ENCODE peak calls at places on chromosomes 5 and 9, in seven cellular contexts. S is small intestine; L is stimulated activated naive CD8-positive, alpha-beta T cell treated with anti-CD3 and anti-CD28 coated beads, Interleukin-15, Interleukin-2, amounts not matched to agents 100 U/mL and 50 U/mL, for 24 hours; Q is activated T-helper 1 cell treated with anti-CD3 and anti-CD28 coated beads, Interleukin-2, amount 50 U/mL, for 16 hours; P is stimulated activated CD4-positive, alpha-beta T cell treated with anti-CD3 and anti-CD28 coated beads, Interleukin-1b, Interleukin-23, amount 100 ng/mL, for 24 hours; G is B cell; R is stimulated activated CD8-positive, alpha-beta memory T cell treated with anti-CD3 and anti-CD28 coated beads, Interleukin-15, amount 100 ng/mL, for 4 hours. C is an unnamed sample.

GRCh38 chr5:140039561-140039960 is 3.5 kb downstream of the NRG2 start:
- DNase-seq in S (no peak), L (no peak), Q (no peak), P (no peak), G (no peak), R (no peak), C (no peak)

GRCh38 chr9:16426716-16427115 is 443.8 kb downstream of the BNC2 start:
- DNase-seq in S (no peak), L (no peak), Q (no peak), P (no peak), G (no peak), R (no peak), C (no peak)

GRCh38 chr9:89596937-89597555 is 7.8 kb upstream of the GADD45G start:
- DNase-seq in S (no peak), L (no peak), Q (no peak), P (no peak), G (no peak), R (no peak), C (no peak)

GRCh38 chr9:76166436-76166959 is 227.7 kb downstream of the RFK start:
- DNase-seq in S (no peak), L (no peak), Q (no peak), P (no peak), G (no peak), R (no peak), C (no peak)

GRCh38 chr5:121325930-121326329 is 525.8 kb upstream of the FTMT start:
- DNase-seq in S (no peak), L (no peak), Q (no peak), P (no peak), G (no peak), R (no peak), C (no peak)

GRCh38 chr9:3023449-3023848 is 179.6 kb upstream of the PUM3 start:
- DNase-seq in S (no peak), L (no peak), Q (no peak), P (no peak), G (no peak), R (no peak), C (no peak)

GRCh38 chr5:64534033-64534432 is 28.2 kb downstream of the RGS7BP start:
- DNase-seq in S (no peak), L (no peak), Q (no peak), P (no peak), G (no peak), R (no peak), C (no peak)

GRCh38 chr9:127923046-127923445 is 6.2 kb upstream of the ST6GALNAC4 start:
- DNase-seq in S (no peak), L (no peak), Q (no peak), P (no peak), G (no peak), R (no peak), C (no peak)

GRCh38 chr9:77876091-77876490 is 155.5 kb downstream of the GNAQ start:
- DNase-seq in S (peak; percentile 16), L (no peak), Q (no peak), P (no peak), G (no peak), R (no peak), C (no peak)

GRCh38 chr9:38107811-38108304 is 38.8 kb upstream of the SHB start:
- DNase-seq in S (peak; percentile 42), L (no peak), Q (no peak), P (no peak), G (no peak), R (no peak), C (no peak)

GRCh38 chr5:28495876-28496275 is 1457.5 kb upstream of the CDH9 start:
- DNase-seq in S (no peak), L (no peak), Q (no peak), P (no peak), G (no peak), R (no peak), C (no peak)

GRCh38 chr5:135593141-135593540 is 14.3 kb upstream of the CXCL14 start:
- DNase-seq in S (no peak), L (no peak), Q (no peak), P (no peak), G (no peak), R (no peak), C (no peak)

GRCh38 chr5:120014535-120014934 is 385.2 kb downstream of the FAM170A start:
- DNase-seq in S (no peak), L (no peak), Q (no peak), P (no peak), G (no peak), R (no peak), C (no peak)

GRCh38 chr9:120689860-120690259 is 24.4 kb downstream of the MEGF9 start:
- DNase-seq in S (no peak), L (no peak), Q (no peak), P (no peak), G (no peak), R (no peak), C (no peak)

GRCh38 chr9:90061187-90061586 is 456.4 kb downstream of the GADD45G start:
- DNase-seq in S (no peak), L (no peak), Q (no peak), P (no peak), G (no peak), R (no peak), C (no peak)

GRCh38 chr5:167918492-167919267 is 372.8 kb upstream of the WWC1 start:
- DNase-seq in S (no peak), L (no peak), Q (no peak), P (no peak), G (no peak), R (no peak), C (no peak)

GRCh38 chr9:20786807-20787206 is 102.7 kb downstream of the FOCAD start:
- DNase-seq in S (no peak), L (no peak), Q (no peak), P (no peak), G (no peak), R (no peak), C (no peak)

GRCh38 chr5:53257806-53258373 is 148.3 kb upstream of the MOCS2 start:
- DNase-seq in S (no peak), L (no peak), Q (no peak), P (no peak), G (no peak), R (no peak), C (no peak)

GRCh38 chr9:100167176-100167575 is 68.1 kb downstream of the INVS start:
- DNase-seq in S (no peak), L (no peak), Q (no peak), P (no peak), G (no peak), R (no peak), C (no peak)

GRCh38 chr9:71685394-71685793 is 82.9 kb downstream of the CEMIP2 start:
- DNase-seq in S (peak; percentile 61), L (peak; percentile 16), Q (no peak), P (no peak), G (no peak), R (no peak), C (peak; percentile 32)

GRCh38 chr5:127513571-127513970 is 3.9 kb upstream of the PRRC1 start:
- DNase-seq in S (no peak), L (no peak), Q (no peak), P (no peak), G (no peak), R (no peak), C (no peak)

GRCh38 chr5:122805481-122805880 is 30.6 kb downstream of the SNX2 start:
- DNase-seq in S (no peak), L (no peak), Q (no peak), P (no peak), G (no peak), R (no peak), C (no peak)

GRCh38 chr9:33737811-33738606 is 57.4 kb upstream of the PRSS3 start:
- DNase-seq in S (peak; percentile 77), L (no peak), Q (no peak), P (no peak), G (no peak), R (no peak), C (peak; percentile 52)

GRCh38 chr9:107019216-107019615 is 156.2 kb downstream of the ZNF462 start:
- DNase-seq in S (no peak), L (no peak), Q (no peak), P (no peak), G (no peak), R (no peak), C (no peak)

GRCh38 chr5:16866795-16867584 is 69.1 kb downstream of the MYO10 start:
- DNase-seq in S (peak; percentile 58), L (no peak), Q (no peak), P (no peak), G (no peak), R (no peak), C (no peak)

C was measured in colonic mucosa.